ENCODE peak calls at places on chromosomes 1 and 21, in four cellular contexts. Q is activated T-cell treated with anti-CD3 and anti-CD28 coated beads for 24 hours, H is NCI-H1105, K is fibroblast of pulmonary artery. M is an unnamed sample.

GRCh38 chr1:116356673-116357072 is 16.4 kb upstream of the ATP1A1 start:
- DNase-seq in Q (no peak), H (no peak), K (peak; percentile 78), M (no peak)

GRCh38 chr1:207049974-207050391 is 1.0 kb downstream of the YOD1 start:
- DNase-seq in Q (peak; percentile 32), H (peak; percentile 53), K (peak; percentile 58), M (no peak)

GRCh38 chr1:87273291-87273690 is 55.4 kb upstream of the LMO4 start:
- DNase-seq in Q (no peak), H (no peak), K (no peak), M (no peak)

GRCh38 chr1:17545354-17545753 is 5.9 kb downstream of the ARHGEF10L start:
- DNase-seq in Q (no peak), H (no peak), K (peak; percentile 68), M (no peak)

GRCh38 chr1:209886219-209886536 is 51.8 kb upstream of the SYT14 start:
- DNase-seq in Q (no peak), H (peak; percentile 5), K (no peak), M (no peak)

GRCh38 chr1:111441573-111442192 is 7.4 kb downstream of the WDR77 start:
- DNase-seq in Q (peak; percentile 21), H (no peak), K (peak; percentile 40), M (no peak)

GRCh38 chr21:42754270-42754933 is 101.0 kb downstream of the PDE9A start:
- DNase-seq in Q (no peak), H (no peak), K (no peak), M (no peak)

GRCh38 chr1:241582921-241583321 is 50.7 kb downstream of the KMO start:
- DNase-seq in Q (no peak), H (no peak), K (no peak), M (no peak)

M was measured in natural killer cell.